ENCODE peak calls at places on chromosomes 5 and 9, in ten cellular contexts. X is right atrium auricular region, J is fibroblast of lung, Q is A549, C is mucosa of descending colon, U is endodermal cell, E is lower lobe of right lung, S is spleen, W is neural progenitor cell, F is hepatocyte. R is an unnamed sample.

GRCh38 chr9:70641631-70642030 is 227.2 kb upstream of the KLF9 start:
- DNase-seq in Q (no peak), W (no peak), U (peak), S (no peak), F (no peak), C (no peak), J (no peak), E (no peak), X (no peak), R (no peak)

GRCh38 chr9:95570150-95570549 is 53.4 kb upstream of the PTCH1 start:
- DNase-seq in S (no peak), F (no peak), J (peak), C (no peak), X (no peak), U (peak), Q (no peak), E (no peak), W (no peak), R (peak)

GRCh38 chr5:32540446-32540845 is 44.9 kb upstream of the SUB1 start:
- DNase-seq in W (no peak), F (no peak), J (no peak), S (no peak), Q (no peak), E (no peak), U (no peak), C (no peak), X (no peak), R (no peak)

GRCh38 chr9:137353223-137354152 is 51.4 kb upstream of the NRARP start:
- DNase-seq in C (no peak), S (peak), F (no peak), U (no peak), J (no peak), X (no peak), E (peak), Q (no peak), W (no peak), R (no peak)

GRCh38 chr9:81053298-81054025 is 635.9 kb downstream of the TLE1 start:
- DNase-seq in E (no peak), J (no peak), S (no peak), W (no peak), X (no peak), C (no peak), F (no peak), U (no peak), Q (no peak), R (peak)

GRCh38 chr5:128774605-128775004 is 190.7 kb upstream of the SLC27A6 start:
- DNase-seq in X (no peak), Q (no peak), S (no peak), C (no peak), W (no peak), U (no peak), F (no peak), J (peak), E (no peak), R (peak)

GRCh38 chr5:40834391-40834848 is 602 bp downstream of the RPL37 start:
- DNase-seq in J (peak), E (no peak), U (no peak), W (peak), C (peak), F (peak), X (no peak), S (peak), Q (no peak), R (peak)

GRCh38 chr5:140391312-140391711 is 10.3 kb upstream of the ANKHD1 start:
- DNase-seq in S (no peak), Q (no peak), U (no peak), W (no peak), E (no peak), F (no peak), X (no peak), C (no peak), J (peak), R (peak)

GRCh38 chr5:143401846-143402463 is 1.5 kb downstream of the NR3C1 start:
- DNase-seq in S (no peak), E (no peak), W (no peak), J (peak), C (no peak), X (no peak), F (peak), U (peak), Q (no peak), R (no peak)

GRCh38 chr5:64341340-64341739 is 164.5 kb upstream of the RGS7BP start:
- DNase-seq in C (no peak), X (no peak), Q (no peak), U (no peak), E (no peak), F (no peak), J (no peak), S (no peak), W (no peak), R (no peak)

GRCh38 chr9:108751301-108751824 is 104.4 kb downstream of the ACTL7B start:
- DNase-seq in Q (no peak), F (no peak), U (no peak), X (no peak), C (no peak), E (no peak), W (no peak), J (peak), S (no peak), R (no peak)

GRCh38 chr5:111774525-111774924 is 17.5 kb upstream of the NREP start:
- DNase-seq in W (peak), S (no peak), Q (no peak), E (peak), C (peak), J (peak), U (peak), F (peak), X (no peak), R (peak)

GRCh38 chr5:69502375-69503143 is 10.0 kb downstream of the OCLN start:
- DNase-seq in F (no peak), W (no peak), Q (no peak), U (peak), C (no peak), J (peak), X (no peak), E (no peak), S (no peak), R (peak)

GRCh38 chr5:136686192-136686872 is 321.0 kb upstream of the TRPC7 start:
- DNase-seq in F (peak), W (peak), Q (no peak), X (no peak), J (peak), U (peak), C (no peak), S (no peak), E (no peak), R (peak)

GRCh38 chr5:144638802-144639201 is 468.1 kb downstream of the KCTD16 start:
- DNase-seq in Q (no peak), F (no peak), E (no peak), S (no peak), J (no peak), W (no peak), U (no peak), C (no peak), X (no peak), R (no peak)

GRCh38 chr5:27706832-27707231 is 668.4 kb upstream of the CDH9 start:
- DNase-seq in X (no peak), U (no peak), F (no peak), E (no peak), J (no peak), W (no peak), Q (no peak), C (no peak), S (no peak), R (peak)

GRCh38 chr9:96376926-96377874 is 6.3 kb downstream of the SLC35D2 start:
- DNase-seq in E (peak), X (no peak), C (no peak), F (peak), S (no peak), U (no peak), J (peak), W (no peak), Q (no peak), R (peak)

GRCh38 chr5:134507495-134507894 is 18.0 kb upstream of the JADE2 start:
- DNase-seq in X (no peak), E (no peak), U (no peak), C (peak), Q (no peak), W (no peak), J (no peak), S (peak), F (no peak), R (no peak)

GRCh38 chr9:94156549-94157407 is 72.5 kb downstream of the PTPDC1 start:
- DNase-seq in X (peak), F (peak), E (peak), C (peak), W (no peak), U (peak), S (no peak), Q (peak), J (peak), R (peak)

GRCh38 chr5:19987594-19988345 is at the start of gene CDH18:
- DNase-seq in C (no peak), W (peak), X (no peak), S (peak), E (peak), F (peak), Q (peak), U (peak), J (peak), R (peak)

GRCh38 chr9:136133191-136133958 is 14.7 kb upstream of the TMEM250 start:
- DNase-seq in S (no peak), F (peak), E (no peak), W (peak), X (no peak), U (peak), C (no peak), Q (peak), J (peak), R (peak)

GRCh38 chr5:96761618-96762017 is 46.1 kb downstream of the ERAP1 start:
- DNase-seq in W (no peak), C (no peak), U (no peak), J (peak), E (no peak), Q (no peak), S (no peak), X (no peak), F (no peak), R (no peak)

GRCh38 chr5:124512236-124512635 is 234.2 kb downstream of the ZNF608 start:
- DNase-seq in E (no peak), Q (no peak), F (no peak), U (no peak), C (no peak), W (no peak), S (no peak), J (no peak), X (no peak), R (no peak)

GRCh38 chr5:69276422-69277174 is 41.9 kb downstream of the CDK7 start:
- DNase-seq in F (peak), J (peak), S (no peak), C (peak), W (no peak), E (no peak), U (no peak), Q (no peak), X (no peak), R (peak)

GRCh38 chr5:133818031-133818431 is 150.4 kb downstream of the C5orf15 start:
- DNase-seq in C (no peak), J (no peak), S (no peak), Q (peak), U (no peak), F (peak), W (peak), X (peak), E (no peak), R (peak)

GRCh38 chr9:34413229-34413852 is 36.6 kb upstream of the MYORG start:
- DNase-seq in J (peak), U (peak), E (no peak), X (no peak), W (peak), F (peak), C (peak), S (no peak), Q (peak), R (peak)

GRCh38 chr5:75214928-75215327 is 21.8 kb downstream of the ANKRD31 start:
- DNase-seq in Q (no peak), F (peak), S (no peak), C (peak), W (no peak), U (no peak), E (no peak), J (no peak), X (no peak), R (no peak)

GRCh38 chr9:69397384-69398214 is 72.6 kb downstream of the ENTREP1 start:
- DNase-seq in U (no peak), Q (no peak), C (no peak), S (no peak), W (no peak), F (no peak), J (no peak), E (no peak), X (no peak), R (peak)

GRCh38 chr5:141771562-141771961 is 89.5 kb upstream of the ARAP3 start:
- DNase-seq in F (no peak), S (no peak), J (no peak), W (no peak), U (no peak), E (no peak), X (no peak), Q (no peak), C (no peak), R (no peak)

GRCh38 chr5:1521671-1522600 is 1.8 kb downstream of the LPCAT1 start:
- DNase-seq in C (peak), W (peak), U (peak), F (peak), E (peak), Q (no peak), X (peak), J (peak), S (peak), R (peak)

DNA sequence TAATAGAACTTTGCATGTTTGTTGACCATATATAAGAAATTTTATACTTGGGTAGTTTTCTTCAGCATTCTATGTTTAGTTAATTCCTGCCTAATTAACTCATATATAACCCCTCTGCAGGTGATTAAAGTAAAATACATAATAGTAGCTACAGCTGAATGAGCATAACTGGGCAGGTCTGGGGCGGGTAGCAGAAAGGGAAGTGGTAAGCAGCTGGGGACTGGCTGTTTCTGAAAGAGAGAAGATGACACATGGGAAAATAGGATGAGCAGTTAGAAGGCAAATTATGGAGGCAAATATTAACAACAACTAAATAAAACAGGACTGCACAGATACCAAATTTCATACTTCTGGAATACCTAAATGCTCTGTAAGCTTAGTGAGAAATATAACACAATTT is 128.1 kb downstream of the CPLANE1 start:
- DNase-seq in U (no peak), J (no peak), W (no peak), X (no peak), C (no peak), F (no peak), S (no peak), E (no peak), Q (no peak), R (no peak)
- H3K4me3 ChIP-seq in U (no peak), J (no peak), W (no peak), X (no peak), C (no peak), F (no peak), S (no peak), E (no peak), Q (no peak), R (no peak)

GRCh38 chr5:34516166-34516565 is 140.0 kb upstream of the RAI14 start:
- DNase-seq in W (no peak), U (no peak), J (no peak), Q (no peak), C (no peak), S (no peak), X (no peak), E (no peak), F (no peak), R (no peak)

GRCh38 chr5:34519489-34520220 is 136.5 kb upstream of the RAI14 start:
- DNase-seq in Q (no peak), W (no peak), S (no peak), F (no peak), X (no peak), E (no peak), U (no peak), J (peak), C (no peak), R (peak)

GRCh38 chr5:34521628-34522290 is 134.4 kb upstream of the RAI14 start:
- DNase-seq in W (no peak), Q (no peak), E (no peak), X (no peak), C (no peak), U (no peak), F (peak), S (no peak), J (no peak), R (no peak)

GRCh38 chr5:34516686-34517085 is 139.4 kb upstream of the RAI14 start:
- DNase-seq in S (no peak), W (no peak), E (no peak), Q (no peak), F (no peak), X (no peak), C (no peak), U (no peak), J (no peak), R (no peak)

GRCh38 chr5:34517249-34517648 is 138.9 kb upstream of the RAI14 start:
- DNase-seq in C (no peak), E (no peak), J (peak), X (no peak), Q (no peak), U (no peak), W (no peak), S (no peak), F (no peak), R (peak)
- TF ChIP-seq CTCF in C (no peak), E (no peak), J (no peak), X (no peak), Q (peak), U (no peak), W (no peak), S (no peak), F (no peak), R (no peak)

GRCh38 chr9:134644715-134645606 is 3.4 kb downstream of the COL5A1 start:
- DNase-seq in Q (peak), F (peak), C (peak), J (peak), E (no peak), S (no peak), U (no peak), W (peak), X (peak), R (peak)
- H3K4me3 ChIP-seq in Q (peak), F (no peak), C (no peak), J (peak), E (peak), S (peak), U (no peak), W (no peak), X (peak), R (peak)

DNA sequence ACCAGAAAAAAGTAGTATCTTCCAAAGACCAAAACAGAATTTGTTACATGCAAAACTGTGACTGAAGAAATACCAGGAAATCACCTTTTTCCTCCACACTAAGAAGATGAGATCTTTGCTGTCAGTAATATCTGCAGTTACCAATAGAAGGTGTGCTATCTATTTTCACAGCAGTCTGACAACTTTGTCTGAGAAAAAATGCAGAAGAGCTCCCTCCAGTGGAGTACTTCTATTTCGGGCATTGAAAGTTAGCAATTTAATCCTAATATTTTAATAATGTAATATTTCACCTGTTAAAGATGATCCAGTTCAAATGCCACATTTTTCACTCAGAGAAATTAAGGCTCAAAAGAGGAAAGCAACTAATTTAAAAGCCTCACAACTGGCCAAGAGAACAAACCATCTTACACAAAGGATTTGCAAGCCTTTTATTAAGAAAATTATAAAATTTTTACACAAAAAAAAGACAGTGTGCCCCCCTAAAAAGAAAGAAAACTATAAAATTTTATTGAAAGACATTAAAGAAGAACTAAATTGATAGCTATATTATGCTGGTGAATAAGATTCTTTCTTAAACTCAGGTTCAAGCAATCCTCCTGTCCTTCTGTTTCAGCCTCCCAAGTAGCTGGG is 50.6 kb downstream of the DEPDC1B start:
- DNase-seq in X (no peak), S (no peak), J (peak), Q (peak), E (no peak), W (no peak), C (peak), F (peak), U (no peak), R (peak)
- TF ChIP-seq CTCF in X (no peak), S (peak), J (peak), Q (peak), E (peak), W (peak), C (peak), F (peak), U (peak), R (peak)

DNA sequence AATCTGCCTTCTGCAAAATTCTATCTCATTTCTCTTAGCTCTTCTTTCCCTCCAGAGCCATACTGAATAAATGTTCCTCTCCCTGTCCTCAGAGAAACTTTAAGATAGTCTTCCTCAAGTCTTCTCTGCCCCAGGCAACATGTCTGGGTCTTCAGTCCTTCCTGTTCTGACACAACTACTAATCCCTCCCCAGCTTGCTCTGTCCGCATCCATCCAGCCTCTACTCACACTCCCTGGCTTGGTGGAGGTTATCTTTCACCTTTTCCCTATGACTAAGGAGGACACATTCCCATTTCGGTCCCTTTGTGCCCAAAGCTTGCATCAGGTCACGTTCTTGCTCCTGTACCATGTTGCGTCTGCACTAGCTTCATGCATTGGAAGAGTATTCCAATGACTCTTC is 143.3 kb downstream of the TTLL11 start:
- DNase-seq in W (no peak), E (no peak), S (no peak), F (no peak), Q (no peak), C (no peak), J (no peak), U (no peak), X (no peak), R (no peak)
- H3K4me3 ChIP-seq in W (no peak), E (no peak), S (no peak), F (no peak), Q (no peak), C (no peak), J (no peak), U (no peak), X (no peak), R (no peak)

GRCh38 chr5:150400020-150400326 is 12.7 kb downstream of the CD74 start:
- DNase-seq in C (no peak), E (peak), J (no peak), S (no peak), U (no peak), Q (no peak), F (no peak), X (no peak), W (no peak), R (no peak)

GRCh38 chr5:150399158-150400019 is 13.3 kb downstream of the CD74 start:
- DNase-seq in F (no peak), U (no peak), C (no peak), E (peak), W (no peak), X (no peak), Q (no peak), S (no peak), J (no peak), R (no peak)

GRCh38 chr5:150397749-150398431 is 14.8 kb downstream of the CD74 start:
- DNase-seq in S (no peak), E (no peak), C (no peak), X (no peak), F (no peak), U (no peak), Q (no peak), J (no peak), W (no peak), R (no peak)

GRCh38 chr5:150400327-150401075 is 12.2 kb downstream of the CD74 start:
- DNase-seq in F (no peak), S (no peak), U (no peak), W (no peak), E (peak), J (no peak), Q (no peak), X (no peak), C (no peak), R (no peak)

GRCh38 chr5:150398432-150399157 is 14.1 kb downstream of the CD74 start:
- DNase-seq in J (no peak), C (no peak), E (peak), W (no peak), X (no peak), U (peak), S (peak), F (no peak), Q (peak), R (no peak)
- TF ChIP-seq CTCF in J (peak), C (no peak), E (no peak), W (no peak), X (no peak), U (peak), S (peak), F (no peak), Q (no peak), R (peak)

GRCh38 chr5:175652741-175653663 is 4.9 kb upstream of the HRH2 start:
- DNase-seq in U (no peak), C (peak), S (no peak), J (no peak), Q (no peak), X (no peak), W (no peak), F (no peak), E (no peak), R (no peak)
- H3K4me3 ChIP-seq in U (no peak), C (no peak), S (no peak), J (no peak), Q (no peak), X (no peak), W (no peak), F (no peak), E (no peak), R (no peak)